ENCODE peak calls at places on chromosomes 7 and 10, in four cellular contexts. V is stimulated activated naive B cell treated with anti-CD40 and anti-IgM and Interleukin-4, amounts not matched to agents 10 μg/mL and 1 μg/mL and 100 μg/mL, for 72 hours; C is T-helper 2 cell; T is GM19239. L is an unnamed sample.

GRCh38 chr10:112307631-112308502 is 24.7 kb downstream of the TECTB start:
- DNase-seq in V (peak; percentile 9), C (no peak), T (peak; percentile 46), L (no peak)

GRCh38 chr7:158227258-158227657 is 360.4 kb downstream of the PTPRN2 start:
- DNase-seq in V (no peak), C (no peak), T (no peak), L (no peak)

GRCh38 chr7:100090527-100091410 is 2.0 kb downstream of the COPS6 start:
- DNase-seq in V (no peak), C (no peak), T (no peak), L (no peak)

GRCh38 chr7:31443457-31443856 is 70.4 kb upstream of the ITPRID1 start:
- DNase-seq in V (no peak), C (no peak), T (peak; percentile 26), L (peak; percentile 19)

GRCh38 chr10:123203393-123204126 is 49.4 kb downstream of the BUB3 start:
- DNase-seq in V (no peak), C (no peak), T (no peak), L (no peak)

GRCh38 chr10:75773139-75773801 is 341.8 kb downstream of the LRMDA start:
- DNase-seq in V (no peak), C (no peak), T (no peak), L (no peak)

GRCh38 chr7:14045651-14046050 is 56.2 kb upstream of the ETV1 start:
- DNase-seq in V (no peak), C (no peak), T (no peak), L (no peak)

GRCh38 chr7:21923663-21924062 is 22.0 kb downstream of the CDCA7L start:
- DNase-seq in V (no peak), C (no peak), T (no peak), L (no peak)

GRCh38 chr7:115122388-115122787 is 200.5 kb downstream of the MDFIC start:
- DNase-seq in V (no peak), C (no peak), T (no peak), L (no peak)

GRCh38 chr10:23408330-23408976 is 30.4 kb upstream of the OTUD1 start:
- DNase-seq in V (no peak), C (no peak), T (no peak), L (no peak)

GRCh38 chr7:112420236-112420945 is 29.9 kb upstream of the IFRD1 start:
- DNase-seq in V (no peak), C (no peak), T (no peak), L (no peak)

GRCh38 chr7:21480693-21481403 is 53.0 kb downstream of the SP4 start:
- DNase-seq in V (no peak), C (no peak), T (no peak), L (no peak)

GRCh38 chr10:96614515-96614914 is 27.7 kb upstream of the TM9SF3 start:
- DNase-seq in V (no peak), C (no peak), T (no peak), L (no peak)

GRCh38 chr10:35160743-35161142 is 34.1 kb downstream of the CREM start:
- DNase-seq in V (no peak), C (no peak), T (no peak), L (no peak)

GRCh38 chr10:17123062-17123661 is 6.4 kb downstream of the CUBN start:
- DNase-seq in V (no peak), C (no peak), T (no peak), L (no peak)

GRCh38 chr10:108850138-108850854 is 1073.0 kb downstream of the XPNPEP1 start:
- DNase-seq in V (no peak), C (no peak), T (peak; percentile 2), L (no peak)